ENCODE peak calls at places on chromosome 20, in ten cellular contexts. S, B, U, R, L, G, I, D, N and P are unnamed samples.

GRCh38 chr20:4811661-4812181 is 90.0 kb downstream of the PRND start:
- DNase-seq in R (no peak), N (peak), L (no peak), U (no peak), I (no peak), S (no peak), B (no peak), G (no peak), D (peak), P (peak)

GRCh38 chr20:57677323-57677982 is 32.4 kb downstream of the PMEPA1 start:
- DNase-seq in U (no peak), G (no peak), S (no peak), L (no peak), N (no peak), D (no peak), B (no peak), I (no peak), R (no peak), P (no peak)

GRCh38 chr20:21526776-21527175 is 12.9 kb upstream of the NKX2-2 start:
- DNase-seq in R (no peak), I (no peak), B (no peak), N (no peak), U (no peak), S (no peak), L (no peak), D (no peak), G (no peak), P (no peak)

GRCh38 chr20:49096212-49096730 is 50.2 kb downstream of the CSE1L start:
- DNase-seq in I (no peak), B (no peak), N (no peak), S (no peak), L (no peak), D (no peak), R (no peak), U (no peak), G (no peak), P (no peak)

GRCh38 chr20:34536798-34537394 is 20.7 kb downstream of the DYNLRB1 start:
- DNase-seq in R (peak), N (no peak), U (peak), G (peak), B (peak), S (no peak), D (no peak), I (no peak), L (no peak), P (peak)

GRCh38 chr20:56718816-56719215 is 89.7 kb downstream of the TFAP2C start:
- DNase-seq in N (no peak), R (no peak), G (no peak), B (no peak), L (no peak), U (no peak), S (no peak), I (no peak), D (no peak), P (no peak)

GRCh38 chr20:58981564-58982364 is 708 bp downstream of the NELFCD start:
- DNase-seq in D (no peak), U (no peak), R (no peak), N (no peak), B (peak), I (peak), G (no peak), S (no peak), L (peak), P (peak)

GRCh38 chr20:52242237-52243230 is 51.0 kb upstream of the ZFP64 start:
- DNase-seq in R (peak), G (no peak), N (no peak), L (no peak), I (no peak), B (peak), D (no peak), S (no peak), U (no peak), P (no peak)

GRCh38 chr20:49424536-49424935 is 57.9 kb downstream of the KCNB1 start:
- DNase-seq in L (no peak), N (no peak), D (no peak), G (peak), R (no peak), I (no peak), B (no peak), U (no peak), S (no peak), P (no peak)

GRCh38 chr20:51326241-51326819 is 216.2 kb downstream of the NFATC2 start:
- DNase-seq in G (peak), I (peak), L (no peak), N (no peak), U (peak), B (peak), R (peak), D (no peak), S (peak), P (no peak)

GRCh38 chr20:20606046-20606445 is 106.4 kb downstream of the RALGAPA2 start:
- DNase-seq in B (no peak), R (no peak), D (no peak), L (no peak), U (no peak), I (no peak), N (no peak), G (no peak), S (no peak), P (no peak)

GRCh38 chr20:38429301-38429700 is 5.8 kb downstream of the SNHG17 start:
- DNase-seq in I (no peak), L (no peak), G (no peak), D (no peak), B (no peak), N (no peak), U (no peak), S (no peak), R (no peak), P (no peak)

GRCh38 chr20:58219342-58219700 is 9.1 kb downstream of the ANKRD60 start:
- DNase-seq in R (peak), L (peak), I (peak), D (no peak), S (no peak), B (peak), G (no peak), N (no peak), U (peak), P (no peak)

GRCh38 chr20:44001667-44002596 is 87.3 kb downstream of the TOX2 start:
- DNase-seq in R (no peak), U (no peak), L (no peak), D (peak), N (no peak), S (no peak), I (no peak), G (no peak), B (no peak), P (peak)

GRCh38 chr20:62979310-62979709 is 26.8 kb downstream of the SLC17A9 start:
- DNase-seq in R (no peak), I (no peak), U (no peak), S (no peak), D (no peak), G (no peak), B (no peak), L (no peak), N (no peak), P (no peak)
- TF ChIP-seq CTCF in R (no peak), I (no peak), U (no peak), S (no peak), D (no peak), G (no peak), B (no peak), L (no peak), N (no peak), P (no peak)

GRCh38 chr20:31738729-31739549 is at the start of gene TPX2:
- DNase-seq in B (peak), R (peak), L (peak), G (peak), D (peak), I (peak), S (peak), N (peak), U (peak), P (peak)
- TF ChIP-seq CTCF in B (peak), R (no peak), L (no peak), G (no peak), D (no peak), I (no peak), S (peak), N (no peak), U (peak), P (no peak)

DNA sequence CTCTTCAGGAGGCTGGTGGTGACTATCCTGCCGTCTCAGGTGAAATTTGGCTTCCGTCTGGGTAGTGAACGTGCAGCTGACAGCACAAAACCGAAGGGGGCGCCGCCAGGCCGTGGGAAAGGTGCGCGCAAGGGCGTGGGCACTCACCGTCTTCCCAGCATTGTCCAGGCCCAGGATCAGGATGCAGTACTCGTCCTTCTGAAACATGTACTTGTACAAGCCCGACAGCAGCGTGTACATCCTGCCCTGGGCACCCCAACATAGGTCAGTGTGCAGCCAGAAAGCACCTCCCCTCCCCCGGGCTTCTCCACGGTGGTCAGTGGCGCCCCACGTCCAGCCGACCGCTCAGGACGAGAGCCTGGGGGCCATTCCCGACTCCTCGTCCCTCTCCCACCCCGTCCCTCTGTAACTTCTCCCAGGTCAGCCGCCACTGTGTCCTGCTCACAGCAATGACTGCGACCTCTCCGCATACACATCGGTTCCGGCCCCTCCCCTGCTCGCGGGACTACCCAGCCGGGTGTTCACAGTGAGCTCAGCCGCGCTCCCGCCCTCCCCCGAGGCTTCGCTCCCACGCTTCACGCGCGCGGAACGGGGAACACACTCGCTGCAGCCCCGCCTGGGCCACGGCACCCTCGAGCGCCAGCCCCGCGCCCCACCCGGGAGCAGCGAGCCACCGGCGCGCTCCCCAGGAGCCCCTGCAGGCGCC is 771 bp downstream of the ARFRP1 start:
- DNase-seq in I (peak), U (peak), B (peak), G (peak), D (no peak), R (peak), S (peak), L (peak), N (no peak), P (peak)
- TF ChIP-seq CTCF in I (peak), U (peak), B (peak), G (peak), D (no peak), R (peak), S (peak), L (peak), N (peak), P (peak)

GRCh38 chr20:32034581-32035397 is 17.3 kb upstream of the HCK start:
- DNase-seq in B (peak), N (no peak), U (no peak), G (no peak), R (peak), L (no peak), D (peak), I (no peak), S (no peak), P (no peak)
- TF ChIP-seq CTCF in B (peak), N (no peak), U (peak), G (no peak), R (no peak), L (no peak), D (no peak), I (no peak), S (no peak), P (no peak)

GRCh38 chr20:64077541-64077875 is 1.8 kb downstream of the RGS19 start:
- DNase-seq in U (no peak), L (no peak), N (no peak), S (no peak), R (no peak), D (no peak), G (no peak), I (no peak), B (no peak), P (no peak)
- TF ChIP-seq CTCF in U (no peak), L (no peak), N (no peak), S (no peak), R (no peak), D (no peak), G (no peak), I (no peak), B (no peak), P (no peak)

GRCh38 chr20:45156728-45157127 is 18.0 kb upstream of the PI3 start:
- DNase-seq in L (no peak), S (no peak), R (no peak), G (no peak), D (no peak), U (no peak), N (no peak), I (no peak), B (no peak), P (no peak)

GRCh38 chr20:45157977-45158376 is 16.7 kb upstream of the PI3 start:
- DNase-seq in G (no peak), D (no peak), S (no peak), B (peak), R (peak), N (no peak), L (peak), U (peak), I (peak), P (no peak)

GRCh38 chr20:45153147-45153546 is 21.6 kb upstream of the PI3 start:
- DNase-seq in I (no peak), B (no peak), S (no peak), U (no peak), L (no peak), R (no peak), G (no peak), D (no peak), N (no peak), P (no peak)

GRCh38 chr20:45153756-45154155 is 20.9 kb upstream of the PI3 start:
- DNase-seq in S (no peak), R (no peak), N (no peak), D (no peak), L (no peak), G (no peak), U (no peak), B (no peak), I (no peak), P (no peak)

GRCh38 chr20:45154183-45154582 is 20.5 kb upstream of the PI3 start:
- DNase-seq in N (no peak), G (no peak), R (peak), L (no peak), D (no peak), U (no peak), S (no peak), I (no peak), B (no peak), P (no peak)
- TF ChIP-seq CTCF in N (no peak), G (no peak), R (peak), L (no peak), D (no peak), U (peak), S (no peak), I (no peak), B (peak), P (no peak)

GRCh38 chr20:7094438-7094997 is 327.0 kb downstream of the BMP2 start:
- DNase-seq in U (peak), L (peak), G (peak), R (peak), D (no peak), S (no peak), I (peak), B (peak), N (no peak), P (peak)
- TF ChIP-seq CTCF in U (peak), L (peak), G (peak), R (peak), D (no peak), S (peak), I (peak), B (peak), N (peak), P (peak)

GRCh38 chr20:5928063-5928462 is 22.3 kb downstream of the TRMT6 start:
- DNase-seq in G (no peak), S (no peak), D (no peak), B (no peak), U (no peak), L (no peak), R (no peak), I (no peak), N (no peak), P (no peak)
- TF ChIP-seq CTCF in G (no peak), S (no peak), D (no peak), B (no peak), U (no peak), L (no peak), R (no peak), I (no peak), N (no peak), P (no peak)